ENCODE peak calls at places on chromosomes 3 and 15, in seven cellular contexts. N is neuronal stem cell; C is tibial nerve; U is CD8-positive, alpha-beta T cell; J is GM12865; R is tibial artery; W is aorta. X is an unnamed sample.

GRCh38 chr3:129182390-129183180 is 1.1 kb downstream of the CNBP start:
- DNase-seq in N (no peak), C (no peak), U (no peak), J (peak), R (no peak), W (no peak), X (no peak)

GRCh38 chr15:52486003-52486996 is 42.4 kb downstream of the MYO5A start:
- DNase-seq in N (peak), C (no peak), U (no peak), J (no peak), R (no peak), W (no peak), X (no peak)

GRCh38 chr15:83436513-83437158 is 10.5 kb upstream of the SH3GL3 start:
- DNase-seq in N (peak), C (no peak), U (no peak), J (peak), R (no peak), W (no peak), X (no peak)

GRCh38 chr3:143067201-143067600 is 52.4 kb upstream of the CHST2 start:
- DNase-seq in N (no peak), C (no peak), U (no peak), J (no peak), R (no peak), W (no peak), X (no peak)

GRCh38 chr3:185729335-185729715 is 95.5 kb downstream of the IGF2BP2 start:
- DNase-seq in N (no peak), C (no peak), U (no peak), J (no peak), R (no peak), W (no peak), X (no peak)

GRCh38 chr3:176937546-176937945 is 259.7 kb downstream of the TBL1XR1 start:
- DNase-seq in N (no peak), C (no peak), U (no peak), J (no peak), R (no peak), W (no peak), X (no peak)

GRCh38 chr15:53675832-53676231 is 83.6 kb downstream of the WDR72 start:
- DNase-seq in N (no peak), C (no peak), U (no peak), J (no peak), R (no peak), W (no peak), X (no peak)

GRCh38 chr15:90001062-90001682 is at the start of gene ZNF710:
- DNase-seq in N (peak), C (peak), U (peak), J (peak), R (peak), W (peak), X (peak)

GRCh38 chr15:39699531-39700110 is 83.0 kb downstream of the FSIP1 start:
- DNase-seq in N (no peak), C (no peak), U (no peak), J (no peak), R (no peak), W (no peak), X (no peak)

GRCh38 chr15:31062310-31062964 is 39.1 kb downstream of the TRPM1 start:
- DNase-seq in N (no peak), C (no peak), U (no peak), J (peak), R (no peak), W (no peak), X (no peak)

GRCh38 chr3:189941679-189942078 is 179.0 kb downstream of the P3H2 start:
- DNase-seq in N (no peak), C (no peak), U (no peak), J (no peak), R (no peak), W (no peak), X (no peak)

GRCh38 chr3:179068779-179069530 is 2.7 kb downstream of the ZMAT3 start:
- DNase-seq in N (no peak), C (no peak), U (no peak), J (peak), R (no peak), W (no peak), X (no peak)

GRCh38 chr3:126245811-126246727 is 65.7 kb upstream of the ALDH1L1 start:
- DNase-seq in N (no peak), C (peak), U (no peak), J (peak), R (peak), W (peak), X (no peak)

GRCh38 chr3:65873028-65873427 is 165.7 kb downstream of the MAGI1 start:
- DNase-seq in N (no peak), C (no peak), U (no peak), J (no peak), R (no peak), W (no peak), X (no peak)

GRCh38 chr3:67460841-67461240 is 193.6 kb downstream of the SUCLG2 start:
- DNase-seq in N (no peak), C (no peak), U (no peak), J (no peak), R (no peak), W (no peak), X (no peak)

GRCh38 chr15:94677202-94677790 is 445.9 kb downstream of the MCTP2 start:
- DNase-seq in N (no peak), C (no peak), U (no peak), J (no peak), R (no peak), W (no peak), X (no peak)

GRCh38 chr15:89141885-89142284 is 53.6 kb downstream of the ABHD2 start:
- DNase-seq in N (no peak), C (no peak), U (no peak), J (no peak), R (no peak), W (no peak), X (no peak)

GRCh38 chr15:71632571-71633195 is 177.7 kb upstream of the NR2E3 start:
- DNase-seq in N (no peak), C (no peak), U (no peak), J (no peak), R (no peak), W (no peak), X (no peak)

GRCh38 chr3:113040231-113040630 is 49.4 kb downstream of the GTPBP8 start:
- DNase-seq in N (no peak), C (no peak), U (no peak), J (no peak), R (no peak), W (no peak), X (no peak)

GRCh38 chr3:71616571-71617021 is 33.1 kb upstream of the FOXP1 start:
- DNase-seq in N (no peak), C (no peak), U (no peak), J (no peak), R (no peak), W (no peak), X (no peak)

GRCh38 chr15:41782486-41783271 is 8.4 kb downstream of the MAPKBP1 start:
- DNase-seq in N (no peak), C (no peak), U (no peak), J (peak), R (no peak), W (no peak), X (no peak)

GRCh38 chr3:182710557-182711157 is 82.6 kb upstream of the ATP11B start:
- DNase-seq in N (no peak), C (no peak), U (no peak), J (peak), R (no peak), W (no peak), X (no peak)

GRCh38 chr3:183449791-183450190 is 21.4 kb upstream of the MCF2L2 start:
- DNase-seq in N (no peak), C (no peak), U (no peak), J (no peak), R (no peak), W (no peak), X (no peak)

GRCh38 chr3:31438742-31439141 is 94.0 kb upstream of the STT3B start:
- DNase-seq in N (no peak), C (no peak), U (no peak), J (no peak), R (no peak), W (no peak), X (no peak)

GRCh38 chr3:193605876-193606275 is 12.9 kb downstream of the OPA1 start:
- DNase-seq in N (peak), C (peak), U (peak), J (peak), R (no peak), W (no peak), X (no peak)

GRCh38 chr3:27147215-27147614 is 222.0 kb downstream of the NEK10 start:
- DNase-seq in N (no peak), C (no peak), U (no peak), J (no peak), R (no peak), W (no peak), X (no peak)

GRCh38 chr15:72136170-72137051 is 18.2 kb downstream of the SENP8 start:
- DNase-seq in N (no peak), C (no peak), U (no peak), J (no peak), R (no peak), W (no peak), X (no peak)

GRCh38 chr3:193510154-193510553 is 44.5 kb downstream of the ATP13A4 start:
- DNase-seq in N (no peak), C (no peak), U (no peak), J (no peak), R (no peak), W (no peak), X (no peak)

GRCh38 chr3:100766069-100766468 is 56.8 kb downstream of the TFG start:
- DNase-seq in N (no peak), C (no peak), U (no peak), J (no peak), R (no peak), W (no peak), X (no peak)

GRCh38 chr3:127588675-127589577 is 1.6 kb downstream of the TPRA1 start:
- DNase-seq in N (no peak), C (no peak), U (no peak), J (peak), R (no peak), W (no peak), X (peak)

GRCh38 chr3:60841355-60841754 is 409.9 kb downstream of the FHIT start:
- DNase-seq in N (no peak), C (no peak), U (no peak), J (no peak), R (no peak), W (no peak), X (no peak)

GRCh38 chr15:34124656-34125055 is 22.8 kb downstream of the PGBD4 start:
- DNase-seq in N (no peak), C (no peak), U (no peak), J (no peak), R (no peak), W (no peak), X (no peak)
- H3K4me3 ChIP-seq in N (no peak), C (no peak), U (no peak), J (no peak), R (no peak), W (no peak), X (no peak)

GRCh38 chr3:194867270-194867983 is 181.7 kb downstream of the FAM43A start:
- DNase-seq in N (no peak), C (peak), U (no peak), J (no peak), R (no peak), W (no peak), X (no peak)
- H3K4me3 ChIP-seq in N (no peak), C (no peak), U (no peak), J (no peak), R (no peak), W (no peak), X (no peak)

DNA sequence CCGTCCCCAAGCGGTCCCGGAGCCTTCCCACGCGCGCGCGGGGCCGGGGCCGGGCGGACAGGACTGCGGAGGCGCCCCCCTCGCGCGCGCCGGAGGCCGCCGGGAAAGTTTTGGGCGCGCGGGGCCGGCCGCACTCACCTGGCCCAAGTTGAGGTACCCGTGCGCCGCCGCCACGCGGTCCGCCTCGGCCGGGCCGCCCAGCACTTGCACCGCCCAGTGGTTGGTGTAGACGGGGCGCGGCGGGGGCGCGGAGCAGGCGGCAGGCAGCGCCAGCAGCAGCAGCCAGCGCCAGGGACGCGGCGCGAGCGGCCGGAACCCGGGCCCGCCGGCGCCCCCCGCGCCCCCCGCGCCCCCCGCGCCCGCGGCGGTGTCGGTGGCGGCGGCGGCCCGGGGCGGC is 273 bp downstream of the PCSK6 start:
- DNase-seq in N (no peak), C (no peak), U (no peak), J (peak), R (no peak), W (no peak), X (no peak)
- H3K4me3 ChIP-seq in N (peak), C (peak), U (no peak), J (no peak), R (peak), W (peak), X (no peak)

GRCh38 chr3:152196782-152197181 is 71.9 kb upstream of the MBNL1 start:
- DNase-seq in N (no peak), C (no peak), U (no peak), J (peak), R (no peak), W (no peak), X (peak)
- H3K4me3 ChIP-seq in N (no peak), C (peak), U (peak), J (peak), R (peak), W (no peak), X (peak)

DNA sequence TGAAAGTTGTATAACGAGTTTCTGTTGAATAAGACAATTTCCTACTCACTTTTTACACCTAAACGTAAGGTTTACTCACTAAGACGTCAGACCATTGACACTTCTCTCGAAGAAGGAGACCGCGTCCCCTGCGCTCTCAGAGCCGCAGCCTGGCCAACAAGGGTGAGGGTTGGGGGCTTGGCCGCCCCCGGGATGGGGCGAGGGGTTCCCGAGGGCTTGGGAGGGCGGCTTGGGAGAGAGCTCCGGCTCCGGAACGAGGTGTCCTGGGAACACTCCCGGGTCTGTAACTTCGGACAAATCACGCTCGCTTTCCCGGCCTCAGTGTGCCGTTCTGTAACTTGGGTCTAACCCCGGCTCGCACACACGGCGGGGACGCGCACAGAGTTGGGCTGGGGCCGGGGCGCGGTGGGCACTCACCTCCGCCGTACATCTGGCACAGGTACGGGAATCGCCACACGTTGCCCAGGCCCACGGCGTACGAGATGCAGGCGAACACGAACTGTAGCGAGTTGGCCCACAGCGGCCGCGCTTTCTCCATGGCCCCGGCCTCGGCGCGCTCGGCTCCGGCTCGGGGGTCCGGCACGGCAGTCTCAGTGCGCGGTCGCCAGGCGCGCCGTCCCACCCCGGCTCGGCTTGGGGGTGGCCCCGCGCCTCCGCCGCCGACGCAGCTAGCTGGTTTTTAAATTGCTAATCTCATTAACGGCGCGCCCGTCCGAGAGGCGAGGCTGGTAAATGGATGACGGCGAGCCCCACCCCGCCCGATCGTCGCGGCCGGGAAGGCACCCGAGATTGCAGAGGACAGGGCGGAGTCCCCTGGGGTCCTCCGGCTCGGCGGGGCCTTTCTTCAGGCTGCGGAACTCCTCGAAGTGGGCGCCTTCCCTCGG is at the start of gene SLC6A20:
- DNase-seq in N (peak), C (no peak), U (peak), J (no peak), R (no peak), W (no peak), X (peak)
- H3K4me3 ChIP-seq in N (peak), C (peak), U (peak), J (no peak), R (peak), W (no peak), X (peak)

GRCh38 chr3:9934993-9935392 is 1.4 kb downstream of the CRELD1 start:
- DNase-seq in N (no peak), C (no peak), U (no peak), J (no peak), R (no peak), W (no peak), X (no peak)
- H3K4me3 ChIP-seq in N (peak), C (no peak), U (no peak), J (no peak), R (peak), W (no peak), X (peak)

GRCh38 chr3:134031620-134031915 is 1.8 kb upstream of the SLCO2A1 start:
- DNase-seq in N (no peak), C (no peak), U (no peak), J (no peak), R (no peak), W (no peak), X (no peak)

GRCh38 chr3:134029256-134029733 is 430 bp downstream of the SLCO2A1 start:
- DNase-seq in N (no peak), C (no peak), U (no peak), J (no peak), R (no peak), W (no peak), X (no peak)

GRCh38 chr3:134030801-134031619 is 1.3 kb upstream of the SLCO2A1 start:
- DNase-seq in N (no peak), C (no peak), U (no peak), J (no peak), R (no peak), W (no peak), X (no peak)

GRCh38 chr3:134029734-134030381 is at the start of gene SLCO2A1:
- DNase-seq in N (peak), C (no peak), U (no peak), J (no peak), R (no peak), W (peak), X (no peak)

DNA sequence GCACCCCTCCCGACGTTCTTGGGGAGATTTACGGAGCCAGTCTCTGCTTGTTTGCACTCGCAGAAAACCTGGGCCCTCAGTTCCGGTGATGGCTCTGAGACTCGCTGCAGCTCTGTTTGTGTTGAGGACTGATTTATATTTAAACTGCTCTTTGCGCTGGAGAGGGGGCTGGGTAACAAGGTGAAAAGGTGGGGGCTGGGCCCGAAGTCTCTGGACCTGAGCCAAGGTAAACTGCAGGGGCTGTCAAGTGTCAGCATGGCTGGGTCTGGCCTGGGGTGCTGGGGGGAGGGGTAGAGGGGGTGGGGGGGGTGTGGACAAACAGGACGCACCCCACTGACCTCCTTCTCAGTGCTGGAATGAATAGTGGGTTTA is 643 bp upstream of the SLCO2A1 start:
- DNase-seq in N (no peak), C (no peak), U (no peak), J (no peak), R (no peak), W (no peak), X (no peak)
- H3K4me3 ChIP-seq in N (no peak), C (peak), U (no peak), J (no peak), R (peak), W (no peak), X (no peak)

GRCh38 chr15:64093627-64094417 is at the start of gene CIAO2A:
- DNase-seq in N (peak), C (peak), U (peak), J (peak), R (peak), W (peak), X (peak)
- H3K4me3 ChIP-seq in N (peak), C (peak), U (peak), J (peak), R (peak), W (peak), X (peak)